ENCODE peak calls at places on chromosomes 13 and 19, in seven cellular contexts. S is choroid plexus epithelial cell; N is NCI-H2029; Q is stimulated activated CD4-positive, alpha-beta T cell treated with anti-CD3 and anti-CD28 coated beads, Interleukin-1b, Interleukin-23, amount 100 ng/mL, for 4 hours; T is endothelial cell of umbilical vein; U is stimulated activated CD8-positive, alpha-beta memory T cell treated with anti-CD3 and anti-CD28 coated beads, Interleukin-7, amount 100 ng/mL, for 1 hour; Y is T-helper 1 cell. V is an unnamed sample.

GRCh38 chr19:6092329-6093286 is 17.7 kb downstream of the RFX2 start:
- DNase-seq in S (peak; percentile 61), N (peak; percentile 41), Q (no peak), T (peak; percentile 70), U (no peak), Y (no peak), V (peak; percentile 72)

GRCh38 chr13:100665403-100665802 is 9.2 kb downstream of the TMTC4 start:
- DNase-seq in S (no peak), N (no peak), Q (no peak), T (no peak), U (no peak), Y (no peak), V (no peak)

GRCh38 chr19:2239771-2240770 is 3.4 kb downstream of the SF3A2 start:
- DNase-seq in S (peak; percentile 53), N (no peak), Q (no peak), T (peak; percentile 96), U (no peak), Y (no peak), V (peak; percentile 85)

GRCh38 chr19:38542040-38542439 is 75.7 kb downstream of the MAP4K1 start:
- DNase-seq in S (no peak), N (no peak), Q (no peak), T (no peak), U (no peak), Y (no peak), V (no peak)

GRCh38 chr13:51134763-51135365 is 23.8 kb upstream of the C13orf42 start:
- DNase-seq in S (no peak), N (no peak), Q (no peak), T (no peak), U (no peak), Y (no peak), V (no peak)

GRCh38 chr13:42116225-42116624 is 67.8 kb downstream of the DGKH start:
- DNase-seq in S (peak; percentile 32), N (no peak), Q (no peak), T (no peak), U (no peak), Y (no peak), V (no peak)

GRCh38 chr19:18951721-18952281 is 10.8 kb upstream of the HOMER3 start:
- DNase-seq in S (no peak), N (no peak), Q (no peak), T (peak; percentile 17), U (no peak), Y (no peak), V (no peak)

GRCh38 chr13:50384724-50385123 is 369.5 kb downstream of the KCNRG start:
- DNase-seq in S (no peak), N (no peak), Q (no peak), T (no peak), U (no peak), Y (no peak), V (no peak)

GRCh38 chr13:25525884-25526283 is 154.1 kb downstream of the ATP8A2 start:
- DNase-seq in S (no peak), N (no peak), Q (no peak), T (no peak), U (no peak), Y (no peak), V (no peak)

GRCh38 chr19:1206733-1207301 is 1.2 kb downstream of the STK11 start:
- DNase-seq in S (no peak), N (no peak), Q (peak; percentile 15), T (no peak), U (no peak), Y (no peak), V (peak; percentile 47)

GRCh38 chr19:15812059-15812722 is 3.3 kb downstream of the OR10H1 start:
- DNase-seq in S (no peak), N (no peak), Q (no peak), T (no peak), U (no peak), Y (peak; percentile 21), V (no peak)

GRCh38 chr19:51473009-51473707 is 5.2 kb upstream of the CEACAM18 start:
- DNase-seq in S (peak; percentile 82), N (peak; percentile 39), Q (peak; percentile 79), T (peak; percentile 61), U (peak; percentile 56), Y (peak; percentile 55), V (peak; percentile 86)

GRCh38 chr19:45981350-45981749 is 7.7 kb upstream of the NOVA2 start:
- DNase-seq in S (no peak), N (no peak), Q (no peak), T (no peak), U (no peak), Y (no peak), V (no peak)

GRCh38 chr19:7266832-7267231 is 27.4 kb downstream of the INSR start:
- DNase-seq in S (no peak), N (no peak), Q (no peak), T (no peak), U (no peak), Y (no peak), V (no peak)

GRCh38 chr13:114076329-114076761 is 56.1 kb downstream of the RASA3 start:
- DNase-seq in S (no peak), N (no peak), Q (no peak), T (no peak), U (no peak), Y (no peak), V (no peak)

GRCh38 chr19:19540707-19541515 is 2.8 kb downstream of the CILP2 start:
- DNase-seq in S (peak; percentile 50), N (peak; percentile 78), Q (peak; percentile 71), T (no peak), U (no peak), Y (peak; percentile 64), V (peak; percentile 42)

GRCh38 chr13:113060557-113061270 is 44.9 kb upstream of the F7 start:
- DNase-seq in S (no peak), N (no peak), Q (no peak), T (no peak), U (no peak), Y (no peak), V (no peak)

GRCh38 chr13:101111894-101112293 is 304.4 kb downstream of the NALCN start:
- DNase-seq in S (no peak), N (no peak), Q (no peak), T (no peak), U (no peak), Y (no peak), V (no peak)

GRCh38 chr19:40231057-40231456 is 4.6 kb upstream of the CCNP start:
- DNase-seq in S (no peak), N (no peak), Q (no peak), T (no peak), U (no peak), Y (no peak), V (no peak)

GRCh38 chr19:17183271-17183757 is 31.8 kb upstream of the USE1 start:
- DNase-seq in S (no peak), N (no peak), Q (no peak), T (no peak), U (no peak), Y (no peak), V (no peak)

GRCh38 chr13:99883805-99884204 is 87.8 kb downstream of the ZIC5 start:
- DNase-seq in S (no peak), N (no peak), Q (no peak), T (no peak), U (no peak), Y (no peak), V (no peak)

GRCh38 chr19:29677001-29677781 is 11.9 kb downstream of the PLEKHF1 start:
- DNase-seq in S (no peak), N (no peak), Q (no peak), T (no peak), U (no peak), Y (no peak), V (no peak)

GRCh38 chr19:17248011-17248776 is 2.5 kb upstream of the NR2F6 start:
- DNase-seq in S (no peak), N (peak; percentile 54), Q (no peak), T (no peak), U (no peak), Y (no peak), V (no peak)

GRCh38 chr13:110737555-110737954 is 24.1 kb downstream of the ING1 start:
- DNase-seq in S (no peak), N (no peak), Q (no peak), T (no peak), U (no peak), Y (no peak), V (no peak)

GRCh38 chr13:48138270-48138669 is 43.4 kb upstream of the MED4 start:
- DNase-seq in S (no peak), N (no peak), Q (no peak), T (no peak), U (no peak), Y (no peak), V (no peak)

GRCh38 chr13:113777311-113778260 is 18.6 kb downstream of the TMEM255B start:
- DNase-seq in S (peak; percentile 35), N (no peak), Q (no peak), T (no peak), U (no peak), Y (no peak), V (peak; percentile 38)

GRCh38 chr19:28737021-28737525 is 475.9 kb downstream of the UQCRFS1 start:
- DNase-seq in S (peak; percentile 70), N (peak; percentile 51), Q (no peak), T (no peak), U (no peak), Y (no peak), V (peak; percentile 20)

GRCh38 chr19:33864311-33864850 is 67.7 kb downstream of the KCTD15 start:
- DNase-seq in S (no peak), N (no peak), Q (no peak), T (no peak), U (no peak), Y (no peak), V (no peak)

GRCh38 chr13:61810065-61810464 is 394.4 kb upstream of the PCDH20 start:
- DNase-seq in S (no peak), N (no peak), Q (no peak), T (no peak), U (no peak), Y (no peak), V (no peak)

GRCh38 chr19:13794752-13795589 is at the start of gene ZSWIM4:
- DNase-seq in S (peak; percentile 100), N (peak; percentile 99), Q (peak; percentile 89), T (peak; percentile 100), U (peak; percentile 86), Y (peak; percentile 80), V (peak; percentile 99)

GRCh38 chr13:20494656-20495055 is 31.0 kb downstream of the CRYL1 start:
- DNase-seq in S (no peak), N (no peak), Q (no peak), T (no peak), U (no peak), Y (no peak), V (no peak)

GRCh38 chr13:87311165-87311564 is 360.0 kb upstream of the SLITRK5 start:
- DNase-seq in S (no peak), N (no peak), Q (no peak), T (no peak), U (no peak), Y (no peak), V (no peak)

GRCh38 chr13:40371531-40372125 is 294.8 kb downstream of the FOXO1 start:
- DNase-seq in S (no peak), N (peak; percentile 3), Q (no peak), T (no peak), U (no peak), Y (no peak), V (no peak)

GRCh38 chr13:83286737-83287136 is 595.5 kb downstream of the SLITRK1 start:
- DNase-seq in S (peak; percentile 13), N (no peak), Q (no peak), T (no peak), U (no peak), Y (no peak), V (no peak)

GRCh38 chr19:48393196-48393558 is 291 bp upstream of the GRIN2D start:
- DNase-seq in S (no peak), N (no peak), Q (no peak), T (no peak), U (no peak), Y (no peak), V (no peak)

GRCh38 chr19:52963229-52963760 is 614 bp upstream of the ZNF816 start:
- DNase-seq in S (no peak), N (no peak), Q (no peak), T (no peak), U (no peak), Y (peak; percentile 6), V (no peak)

GRCh38 chr13:101925731-101926130 is 473.3 kb downstream of the ITGBL1 start:
- DNase-seq in S (no peak), N (no peak), Q (no peak), T (no peak), U (no peak), Y (no peak), V (no peak)

GRCh38 chr13:98334620-98335205 is 157.6 kb upstream of the RNF113B start:
- DNase-seq in S (no peak), N (no peak), Q (no peak), T (no peak), U (no peak), Y (no peak), V (no peak)